ENCODE peak calls at places on chromosome 19, in ten cellular contexts. A is Calu3; W is thoracic aorta; R is NAMALWA; Q is activated CD4-positive, alpha-beta T cell treated with anti-CD3 and anti-CD28 coated beads, Interleukin-2, amount 10 ng/mL, durations not matched to agents 7 days and 5 days; E is IMR-90; O is AG08395; G is NCI-H1092; J is Peyer's patch; S is nephron progenitor cell. C is an unnamed sample.

GRCh38 chr19:41821003-41821735 is 23.3 kb downstream of the LYPD4 start:
- DNase-seq in A (peak), W (no peak), R (peak), Q (peak), E (peak), O (peak), G (peak), J (no peak), S (peak), C (peak)

GRCh38 chr19:46863818-46864629 is 3.2 kb downstream of the ARHGAP35 start:
- DNase-seq in A (peak), W (no peak), R (no peak), Q (no peak), E (peak), O (peak), G (no peak), J (no peak), S (peak), C (peak)

GRCh38 chr19:48558018-48558684 is 6.2 kb downstream of the SULT2B1 start:
- DNase-seq in A (peak), W (no peak), R (no peak), Q (no peak), E (peak), O (peak), G (no peak), J (peak), S (peak), C (peak)

GRCh38 chr19:10747674-10748073 is 29.8 kb downstream of the DNM2 start:
- DNase-seq in A (no peak), W (no peak), R (no peak), Q (no peak), E (no peak), O (no peak), G (no peak), J (no peak), S (no peak), C (no peak)

GRCh38 chr19:50203281-50204080 is at the start of gene MYH14:
- DNase-seq in A (peak), W (peak), R (no peak), Q (no peak), E (no peak), O (peak), G (no peak), J (peak), S (peak), C (peak)

GRCh38 chr19:2607712-2608601 is 94.5 kb downstream of the GNG7 start:
- DNase-seq in A (no peak), W (no peak), R (no peak), Q (peak), E (no peak), O (no peak), G (no peak), J (peak), S (no peak), C (no peak)

GRCh38 chr19:54207908-54208783 is 7.5 kb downstream of the RPS9 start:
- DNase-seq in A (no peak), W (no peak), R (peak), Q (peak), E (peak), O (no peak), G (no peak), J (no peak), S (no peak), C (no peak)

GRCh38 chr19:55986487-55986886 is at the start of gene NLRP5:
- DNase-seq in A (no peak), W (no peak), R (no peak), Q (no peak), E (no peak), O (no peak), G (no peak), J (no peak), S (no peak), C (no peak)

GRCh38 chr19:12875086-12875485 is 6.2 kb downstream of the DNASE2 start:
- DNase-seq in A (no peak), W (no peak), R (no peak), Q (no peak), E (no peak), O (no peak), G (no peak), J (no peak), S (no peak), C (no peak)

GRCh38 chr19:36638862-36639510 is 27.7 kb downstream of the ZNF461 start:
- DNase-seq in A (no peak), W (no peak), R (peak), Q (no peak), E (no peak), O (no peak), G (no peak), J (no peak), S (no peak), C (no peak)

GRCh38 chr19:16737909-16738308 is 18.3 kb downstream of the NWD1 start:
- DNase-seq in A (no peak), W (no peak), R (no peak), Q (no peak), E (peak), O (no peak), G (peak), J (no peak), S (no peak), C (no peak)

GRCh38 chr19:1265611-1266115 is 3.5 kb upstream of the CIRBP start:
- DNase-seq in A (no peak), W (peak), R (no peak), Q (peak), E (peak), O (peak), G (no peak), J (no peak), S (no peak), C (no peak)

GRCh38 chr19:39430675-39431593 is 4.8 kb downstream of the RPS16 start:
- DNase-seq in A (peak), W (peak), R (peak), Q (peak), E (peak), O (no peak), G (no peak), J (no peak), S (no peak), C (peak)

GRCh38 chr19:53812335-53812734 is 11.8 kb downstream of the NLRP12 start:
- DNase-seq in A (no peak), W (no peak), R (peak), Q (no peak), E (no peak), O (no peak), G (no peak), J (no peak), S (no peak), C (no peak)

GRCh38 chr19:18464646-18465045 is 26.7 kb upstream of the ISYNA1 start:
- DNase-seq in A (no peak), W (peak), R (no peak), Q (no peak), E (peak), O (peak), G (peak), J (no peak), S (no peak), C (no peak)

GRCh38 chr19:54373781-54374266 is 9.1 kb upstream of the LAIR1 start:
- DNase-seq in A (no peak), W (no peak), R (no peak), Q (no peak), E (no peak), O (no peak), G (no peak), J (no peak), S (no peak), C (no peak)

GRCh38 chr19:50535672-50536071 is 22.0 kb upstream of the ASPDH start:
- DNase-seq in A (no peak), W (no peak), R (no peak), Q (no peak), E (no peak), O (no peak), G (no peak), J (no peak), S (no peak), C (peak)

GRCh38 chr19:40633207-40633606 is 32.0 kb downstream of the LTBP4 start:
- DNase-seq in A (no peak), W (no peak), R (no peak), Q (no peak), E (peak), O (peak), G (no peak), J (no peak), S (no peak), C (no peak)

GRCh38 chr19:10378124-10378523 is 2.2 kb downstream of the TYK2 start:
- DNase-seq in A (no peak), W (no peak), R (no peak), Q (no peak), E (no peak), O (no peak), G (no peak), J (no peak), S (no peak), C (no peak)